ENCODE peak calls at places on chromosomes 5 and 9, in four cellular contexts. T, E, R and K are unnamed samples.

GRCh38 chr5:125112196-125112595 is 365.8 kb upstream of the ZNF608 start:
- DNase-seq in E (no peak), T (no peak), R (no peak), K (no peak)

GRCh38 chr5:179549973-179550510 is 312 bp upstream of the RUFY1 start:
- DNase-seq in T (no peak), R (no peak), E (no peak), K (no peak)

GRCh38 chr9:128553695-128554094 is 1.3 kb downstream of the SPTAN1 start:
- DNase-seq in T (no peak), E (peak), R (peak), K (no peak)

GRCh38 chr9:135574943-135575342 is 13.4 kb downstream of the PAEP start:
- DNase-seq in T (no peak), R (no peak), E (no peak), K (no peak)

GRCh38 chr9:33246269-33246860 is 6.4 kb downstream of the SPINK4 start:
- DNase-seq in R (no peak), T (no peak), E (no peak), K (no peak)

GRCh38 chr9:29475471-29475870 is 1902.2 kb upstream of the C9orf72 start:
- DNase-seq in T (no peak), E (no peak), R (no peak), K (no peak)

GRCh38 chr9:14198544-14199510 is 115.1 kb downstream of the NFIB start:
- DNase-seq in R (peak), E (no peak), T (no peak), K (peak)

GRCh38 chr5:75192804-75193203 is 43.9 kb downstream of the ANKRD31 start:
- DNase-seq in T (no peak), R (no peak), E (no peak), K (no peak)

GRCh38 chr5:131986161-131986912 is 25.1 kb downstream of the ACSL6 start:
- DNase-seq in T (no peak), R (no peak), E (no peak), K (no peak)

GRCh38 chr9:13717356-13718057 is 438.0 kb upstream of the MPDZ start:
- DNase-seq in R (no peak), E (no peak), T (no peak), K (no peak)

GRCh38 chr5:169670769-169671525 is 33.9 kb downstream of the DOCK2 start:
- DNase-seq in E (peak), R (no peak), T (no peak), K (no peak)

GRCh38 chr9:27094640-27095039 is 14.4 kb upstream of the TEK start:
- DNase-seq in R (no peak), E (no peak), T (no peak), K (no peak)

GRCh38 chr9:18824095-18824666 is 208.8 kb downstream of the SAXO1 start:
- DNase-seq in T (no peak), E (peak), R (no peak), K (peak)

GRCh38 chr5:132779961-132780360 is 2.9 kb upstream of the SEPTIN8 start:
- DNase-seq in R (no peak), T (no peak), E (no peak), K (no peak)

GRCh38 chr5:51382759-51383493 is at the start of gene ISL1:
- DNase-seq in E (peak), R (no peak), T (no peak), K (peak)

GRCh38 chr9:87322840-87323635 is 174.6 kb upstream of the DAPK1 start:
- DNase-seq in R (no peak), T (no peak), E (no peak), K (no peak)

GRCh38 chr5:152527358-152528048 is 122.4 kb upstream of the NMUR2 start:
- DNase-seq in R (no peak), E (no peak), T (no peak), K (no peak)

GRCh38 chr5:123951204-123951977 is 439.4 kb downstream of the CSNK1G3 start:
- DNase-seq in R (peak), E (no peak), T (peak), K (peak)

GRCh38 chr9:69174645-69175487 is 789 bp downstream of the TJP2 start:
- DNase-seq in E (peak), T (peak), R (peak), K (no peak)

GRCh38 chr5:124477002-124477546 is 269.4 kb downstream of the ZNF608 start:
- DNase-seq in E (no peak), R (no peak), T (no peak), K (no peak)

GRCh38 chr5:170110403-170111087 is 4.8 kb downstream of the FOXI1 start:
- DNase-seq in T (no peak), R (no peak), E (peak), K (no peak)

GRCh38 chr9:134342746-134343115 is 16.5 kb downstream of the RXRA start:
- DNase-seq in R (no peak), T (no peak), E (no peak), K (no peak)